ENCODE peak calls at places on chromosomes 11 and 22, in nine cellular contexts. One of them, this sample, is unnamed.

GRCh38 chr11:61004841-61005240 is 33.4 kb downstream of the CD6 start:
- DNase-seq in H9: no peak
- DNase-seq in stimulated activated CD8-positive, alpha-beta memory T cell treated with anti-CD3 and anti-CD28 coated beads, Interleukin-4, amount 100 ng/mL, for 1 hour: no peak
- DNase-seq in AG04450: no peak
- DNase-seq in amygdala: no peak
- DNase-seq in COR-L47: no peak
- DNase-seq in left kidney: no peak
- DNase-seq in activated effector memory CD4-positive, alpha-beta T cell treated with anti-CD3 and anti-CD28 coated beads, Interleukin-2, amount 50 U/mL, for 16 hours: peak
- DNase-seq in endothelial cell: no peak
- DNase-seq in this sample: no peak

GRCh38 chr22:20777420-20778177 is 3.7 kb downstream of the SERPIND1 start:
- DNase-seq in H9: no peak
- DNase-seq in stimulated activated CD8-positive, alpha-beta memory T cell treated with anti-CD3 and anti-CD28 coated beads, Interleukin-4, amount 100 ng/mL, for 1 hour: no peak
- DNase-seq in AG04450: peak
- DNase-seq in amygdala: no peak
- DNase-seq in COR-L47: peak
- DNase-seq in left kidney: no peak
- DNase-seq in activated effector memory CD4-positive, alpha-beta T cell treated with anti-CD3 and anti-CD28 coated beads, Interleukin-2, amount 50 U/mL, for 16 hours: no peak
- DNase-seq in endothelial cell: no peak
- DNase-seq in this sample: no peak

GRCh38 chr22:27212617-27213177 is 555.3 kb downstream of the MIAT start:
- DNase-seq in H9: no peak
- DNase-seq in stimulated activated CD8-positive, alpha-beta memory T cell treated with anti-CD3 and anti-CD28 coated beads, Interleukin-4, amount 100 ng/mL, for 1 hour: no peak
- DNase-seq in AG04450: peak
- DNase-seq in amygdala: no peak
- DNase-seq in COR-L47: no peak
- DNase-seq in left kidney: peak
- DNase-seq in activated effector memory CD4-positive, alpha-beta T cell treated with anti-CD3 and anti-CD28 coated beads, Interleukin-2, amount 50 U/mL, for 16 hours: no peak
- DNase-seq in endothelial cell: peak
- DNase-seq in this sample: no peak

GRCh38 chr11:117976445-117976844 is 9.7 kb upstream of the IL10RA start:
- DNase-seq in H9: no peak
- DNase-seq in stimulated activated CD8-positive, alpha-beta memory T cell treated with anti-CD3 and anti-CD28 coated beads, Interleukin-4, amount 100 ng/mL, for 1 hour: no peak
- DNase-seq in AG04450: no peak
- DNase-seq in amygdala: no peak
- DNase-seq in COR-L47: no peak
- DNase-seq in left kidney: no peak
- DNase-seq in activated effector memory CD4-positive, alpha-beta T cell treated with anti-CD3 and anti-CD28 coated beads, Interleukin-2, amount 50 U/mL, for 16 hours: no peak
- DNase-seq in endothelial cell: no peak
- DNase-seq in this sample: no peak

GRCh38 chr11:74033046-74033445 is 24.2 kb upstream of the UCP3 start:
- DNase-seq in H9: no peak
- DNase-seq in stimulated activated CD8-positive, alpha-beta memory T cell treated with anti-CD3 and anti-CD28 coated beads, Interleukin-4, amount 100 ng/mL, for 1 hour: no peak
- DNase-seq in AG04450: no peak
- DNase-seq in amygdala: no peak
- DNase-seq in COR-L47: no peak
- DNase-seq in left kidney: no peak
- DNase-seq in activated effector memory CD4-positive, alpha-beta T cell treated with anti-CD3 and anti-CD28 coated beads, Interleukin-2, amount 50 U/mL, for 16 hours: no peak
- DNase-seq in endothelial cell: no peak
- DNase-seq in this sample: no peak

GRCh38 chr22:30876925-30877553 is 91.5 kb downstream of the MORC2 start:
- DNase-seq in H9: no peak
- DNase-seq in stimulated activated CD8-positive, alpha-beta memory T cell treated with anti-CD3 and anti-CD28 coated beads, Interleukin-4, amount 100 ng/mL, for 1 hour: no peak
- DNase-seq in AG04450: no peak
- DNase-seq in amygdala: peak
- DNase-seq in COR-L47: peak
- DNase-seq in left kidney: peak
- DNase-seq in activated effector memory CD4-positive, alpha-beta T cell treated with anti-CD3 and anti-CD28 coated beads, Interleukin-2, amount 50 U/mL, for 16 hours: no peak
- DNase-seq in endothelial cell: no peak
- DNase-seq in this sample: no peak

GRCh38 chr11:109894242-109894641 is 198.9 kb upstream of the ZC3H12C start:
- DNase-seq in H9: no peak
- DNase-seq in stimulated activated CD8-positive, alpha-beta memory T cell treated with anti-CD3 and anti-CD28 coated beads, Interleukin-4, amount 100 ng/mL, for 1 hour: no peak
- DNase-seq in AG04450: no peak
- DNase-seq in amygdala: no peak
- DNase-seq in COR-L47: no peak
- DNase-seq in left kidney: peak
- DNase-seq in activated effector memory CD4-positive, alpha-beta T cell treated with anti-CD3 and anti-CD28 coated beads, Interleukin-2, amount 50 U/mL, for 16 hours: no peak
- DNase-seq in endothelial cell: no peak
- DNase-seq in this sample: no peak

GRCh38 chr11:100562102-100562501 is 125.0 kb upstream of the ARHGAP42 start:
- DNase-seq in H9: no peak
- DNase-seq in stimulated activated CD8-positive, alpha-beta memory T cell treated with anti-CD3 and anti-CD28 coated beads, Interleukin-4, amount 100 ng/mL, for 1 hour: no peak
- DNase-seq in AG04450: peak
- DNase-seq in amygdala: no peak
- DNase-seq in COR-L47: no peak
- DNase-seq in left kidney: peak
- DNase-seq in activated effector memory CD4-positive, alpha-beta T cell treated with anti-CD3 and anti-CD28 coated beads, Interleukin-2, amount 50 U/mL, for 16 hours: no peak
- DNase-seq in endothelial cell: no peak
- DNase-seq in this sample: no peak

GRCh38 chr11:70501933-70502540 is 103.7 kb downstream of the CTTN start:
- DNase-seq in H9: no peak
- DNase-seq in stimulated activated CD8-positive, alpha-beta memory T cell treated with anti-CD3 and anti-CD28 coated beads, Interleukin-4, amount 100 ng/mL, for 1 hour: no peak
- DNase-seq in AG04450: no peak
- DNase-seq in amygdala: no peak
- DNase-seq in COR-L47: no peak
- DNase-seq in left kidney: no peak
- DNase-seq in activated effector memory CD4-positive, alpha-beta T cell treated with anti-CD3 and anti-CD28 coated beads, Interleukin-2, amount 50 U/mL, for 16 hours: no peak
- DNase-seq in endothelial cell: no peak
- DNase-seq in this sample: no peak

GRCh38 chr11:57475671-57476222 is 15.4 kb downstream of the RTN4RL2 start:
- DNase-seq in H9: no peak
- DNase-seq in stimulated activated CD8-positive, alpha-beta memory T cell treated with anti-CD3 and anti-CD28 coated beads, Interleukin-4, amount 100 ng/mL, for 1 hour: no peak
- DNase-seq in AG04450: no peak
- DNase-seq in amygdala: no peak
- DNase-seq in COR-L47: no peak
- DNase-seq in left kidney: no peak
- DNase-seq in activated effector memory CD4-positive, alpha-beta T cell treated with anti-CD3 and anti-CD28 coated beads, Interleukin-2, amount 50 U/mL, for 16 hours: no peak
- DNase-seq in endothelial cell: no peak
- DNase-seq in this sample: no peak

GRCh38 chr11:67615455-67616430 is 9.0 kb downstream of the NDUFV1 start:
- DNase-seq in H9: peak
- DNase-seq in stimulated activated CD8-positive, alpha-beta memory T cell treated with anti-CD3 and anti-CD28 coated beads, Interleukin-4, amount 100 ng/mL, for 1 hour: no peak
- DNase-seq in AG04450: no peak
- DNase-seq in amygdala: no peak
- DNase-seq in COR-L47: no peak
- DNase-seq in left kidney: peak
- DNase-seq in activated effector memory CD4-positive, alpha-beta T cell treated with anti-CD3 and anti-CD28 coated beads, Interleukin-2, amount 50 U/mL, for 16 hours: peak
- DNase-seq in endothelial cell: peak
- DNase-seq in this sample: no peak

GRCh38 chr22:45785458-45785857 is 113.8 kb downstream of the ATXN10 start:
- DNase-seq in H9: no peak
- DNase-seq in stimulated activated CD8-positive, alpha-beta memory T cell treated with anti-CD3 and anti-CD28 coated beads, Interleukin-4, amount 100 ng/mL, for 1 hour: no peak
- DNase-seq in AG04450: no peak
- DNase-seq in amygdala: no peak
- DNase-seq in COR-L47: no peak
- DNase-seq in left kidney: no peak
- DNase-seq in activated effector memory CD4-positive, alpha-beta T cell treated with anti-CD3 and anti-CD28 coated beads, Interleukin-2, amount 50 U/mL, for 16 hours: no peak
- DNase-seq in endothelial cell: no peak
- DNase-seq in this sample: no peak

GRCh38 chr11:19905280-19905853 is 192.7 kb downstream of the NAV2 start:
- DNase-seq in H9: no peak
- DNase-seq in stimulated activated CD8-positive, alpha-beta memory T cell treated with anti-CD3 and anti-CD28 coated beads, Interleukin-4, amount 100 ng/mL, for 1 hour: no peak
- DNase-seq in AG04450: no peak
- DNase-seq in amygdala: no peak
- DNase-seq in COR-L47: peak
- DNase-seq in left kidney: peak
- DNase-seq in activated effector memory CD4-positive, alpha-beta T cell treated with anti-CD3 and anti-CD28 coated beads, Interleukin-2, amount 50 U/mL, for 16 hours: no peak
- DNase-seq in endothelial cell: no peak
- DNase-seq in this sample: no peak

GRCh38 chr11:65468874-65469333 is 29.9 kb upstream of the MALAT1 start:
- DNase-seq in H9: peak
- DNase-seq in stimulated activated CD8-positive, alpha-beta memory T cell treated with anti-CD3 and anti-CD28 coated beads, Interleukin-4, amount 100 ng/mL, for 1 hour: no peak
- DNase-seq in AG04450: no peak
- DNase-seq in amygdala: no peak
- DNase-seq in COR-L47: peak
- DNase-seq in left kidney: peak
- DNase-seq in activated effector memory CD4-positive, alpha-beta T cell treated with anti-CD3 and anti-CD28 coated beads, Interleukin-2, amount 50 U/mL, for 16 hours: peak
- DNase-seq in endothelial cell: peak
- DNase-seq in this sample: no peak

GRCh38 chr22:26428515-26429457 is at the start of gene ASPHD2:
- DNase-seq in H9: peak
- DNase-seq in stimulated activated CD8-positive, alpha-beta memory T cell treated with anti-CD3 and anti-CD28 coated beads, Interleukin-4, amount 100 ng/mL, for 1 hour: peak
- DNase-seq in AG04450: peak
- DNase-seq in amygdala: no peak
- DNase-seq in COR-L47: peak
- DNase-seq in left kidney: peak
- DNase-seq in activated effector memory CD4-positive, alpha-beta T cell treated with anti-CD3 and anti-CD28 coated beads, Interleukin-2, amount 50 U/mL, for 16 hours: peak
- DNase-seq in endothelial cell: peak
- DNase-seq in this sample: no peak

GRCh38 chr11:117016246-117016645 is 82.0 kb downstream of the SIK3 start:
- DNase-seq in H9: no peak
- DNase-seq in stimulated activated CD8-positive, alpha-beta memory T cell treated with anti-CD3 and anti-CD28 coated beads, Interleukin-4, amount 100 ng/mL, for 1 hour: no peak
- DNase-seq in AG04450: no peak
- DNase-seq in amygdala: no peak
- DNase-seq in COR-L47: no peak
- DNase-seq in left kidney: no peak
- DNase-seq in activated effector memory CD4-positive, alpha-beta T cell treated with anti-CD3 and anti-CD28 coated beads, Interleukin-2, amount 50 U/mL, for 16 hours: no peak
- DNase-seq in endothelial cell: no peak
- DNase-seq in this sample: no peak

GRCh38 chr11:27555264-27555663 is 48.7 kb upstream of the LIN7C start:
- DNase-seq in H9: no peak
- DNase-seq in stimulated activated CD8-positive, alpha-beta memory T cell treated with anti-CD3 and anti-CD28 coated beads, Interleukin-4, amount 100 ng/mL, for 1 hour: no peak
- DNase-seq in AG04450: no peak
- DNase-seq in amygdala: no peak
- DNase-seq in COR-L47: no peak
- DNase-seq in left kidney: no peak
- DNase-seq in activated effector memory CD4-positive, alpha-beta T cell treated with anti-CD3 and anti-CD28 coated beads, Interleukin-2, amount 50 U/mL, for 16 hours: no peak
- DNase-seq in endothelial cell: no peak
- DNase-seq in this sample: no peak

GRCh38 chr22:43889366-43890253 is 2.2 kb downstream of the PNPLA5 start:
- DNase-seq in H9: no peak
- DNase-seq in stimulated activated CD8-positive, alpha-beta memory T cell treated with anti-CD3 and anti-CD28 coated beads, Interleukin-4, amount 100 ng/mL, for 1 hour: no peak
- DNase-seq in AG04450: no peak
- DNase-seq in amygdala: no peak
- DNase-seq in COR-L47: no peak
- DNase-seq in left kidney: no peak
- DNase-seq in activated effector memory CD4-positive, alpha-beta T cell treated with anti-CD3 and anti-CD28 coated beads, Interleukin-2, amount 50 U/mL, for 16 hours: no peak
- DNase-seq in endothelial cell: no peak
- DNase-seq in this sample: no peak

GRCh38 chr11:101738494-101738893 is 154.7 kb upstream of the TRPC6 start:
- DNase-seq in H9: no peak
- DNase-seq in stimulated activated CD8-positive, alpha-beta memory T cell treated with anti-CD3 and anti-CD28 coated beads, Interleukin-4, amount 100 ng/mL, for 1 hour: no peak
- DNase-seq in AG04450: no peak
- DNase-seq in amygdala: no peak
- DNase-seq in COR-L47: peak
- DNase-seq in left kidney: no peak
- DNase-seq in activated effector memory CD4-positive, alpha-beta T cell treated with anti-CD3 and anti-CD28 coated beads, Interleukin-2, amount 50 U/mL, for 16 hours: no peak
- DNase-seq in endothelial cell: no peak
- DNase-seq in this sample: no peak

GRCh38 chr11:8239056-8239455 is 24.6 kb downstream of the LMO1 start:
- DNase-seq in H9: no peak
- DNase-seq in stimulated activated CD8-positive, alpha-beta memory T cell treated with anti-CD3 and anti-CD28 coated beads, Interleukin-4, amount 100 ng/mL, for 1 hour: no peak
- DNase-seq in AG04450: no peak
- DNase-seq in amygdala: no peak
- DNase-seq in COR-L47: no peak
- DNase-seq in left kidney: no peak
- DNase-seq in activated effector memory CD4-positive, alpha-beta T cell treated with anti-CD3 and anti-CD28 coated beads, Interleukin-2, amount 50 U/mL, for 16 hours: no peak
- DNase-seq in endothelial cell: no peak
- DNase-seq in this sample: no peak

GRCh38 chr11:128616158-128616557 is 28.8 kb upstream of the ETS1 start:
- DNase-seq in H9: no peak
- DNase-seq in stimulated activated CD8-positive, alpha-beta memory T cell treated with anti-CD3 and anti-CD28 coated beads, Interleukin-4, amount 100 ng/mL, for 1 hour: no peak
- DNase-seq in AG04450: no peak
- DNase-seq in amygdala: no peak
- DNase-seq in COR-L47: no peak
- DNase-seq in left kidney: no peak
- DNase-seq in activated effector memory CD4-positive, alpha-beta T cell treated with anti-CD3 and anti-CD28 coated beads, Interleukin-2, amount 50 U/mL, for 16 hours: no peak
- DNase-seq in endothelial cell: peak
- DNase-seq in this sample: no peak

GRCh38 chr11:1198766-1199688 is 23.8 kb upstream of the MUC5B start:
- DNase-seq in H9: peak
- DNase-seq in stimulated activated CD8-positive, alpha-beta memory T cell treated with anti-CD3 and anti-CD28 coated beads, Interleukin-4, amount 100 ng/mL, for 1 hour: no peak
- DNase-seq in AG04450: no peak
- DNase-seq in amygdala: no peak
- DNase-seq in COR-L47: no peak
- DNase-seq in left kidney: no peak
- DNase-seq in activated effector memory CD4-positive, alpha-beta T cell treated with anti-CD3 and anti-CD28 coated beads, Interleukin-2, amount 50 U/mL, for 16 hours: peak
- DNase-seq in endothelial cell: no peak
- DNase-seq in this sample: no peak

GRCh38 chr22:36291831-36292740 is 39.2 kb downstream of the APOL1 start:
- DNase-seq in H9: no peak
- DNase-seq in stimulated activated CD8-positive, alpha-beta memory T cell treated with anti-CD3 and anti-CD28 coated beads, Interleukin-4, amount 100 ng/mL, for 1 hour: no peak
- DNase-seq in AG04450: no peak
- DNase-seq in amygdala: no peak
- DNase-seq in COR-L47: no peak
- DNase-seq in left kidney: no peak
- DNase-seq in activated effector memory CD4-positive, alpha-beta T cell treated with anti-CD3 and anti-CD28 coated beads, Interleukin-2, amount 50 U/mL, for 16 hours: no peak
- DNase-seq in endothelial cell: no peak
- DNase-seq in this sample: no peak

GRCh38 chr11:69213964-69214363 is 58.2 kb downstream of the SMIM38 start:
- DNase-seq in H9: no peak
- DNase-seq in stimulated activated CD8-positive, alpha-beta memory T cell treated with anti-CD3 and anti-CD28 coated beads, Interleukin-4, amount 100 ng/mL, for 1 hour: no peak
- DNase-seq in AG04450: no peak
- DNase-seq in amygdala: no peak
- DNase-seq in COR-L47: no peak
- DNase-seq in left kidney: no peak
- DNase-seq in activated effector memory CD4-positive, alpha-beta T cell treated with anti-CD3 and anti-CD28 coated beads, Interleukin-2, amount 50 U/mL, for 16 hours: peak
- DNase-seq in endothelial cell: no peak
- DNase-seq in this sample: no peak

GRCh38 chr11:104534268-104534667 is 364.0 kb downstream of the CASP12 start:
- DNase-seq in H9: no peak
- DNase-seq in stimulated activated CD8-positive, alpha-beta memory T cell treated with anti-CD3 and anti-CD28 coated beads, Interleukin-4, amount 100 ng/mL, for 1 hour: no peak
- DNase-seq in AG04450: peak
- DNase-seq in amygdala: no peak
- DNase-seq in COR-L47: no peak
- DNase-seq in left kidney: no peak
- DNase-seq in activated effector memory CD4-positive, alpha-beta T cell treated with anti-CD3 and anti-CD28 coated beads, Interleukin-2, amount 50 U/mL, for 16 hours: no peak
- DNase-seq in endothelial cell: no peak
- DNase-seq in this sample: no peak

GRCh38 chr11:9144828-9145227 is 53.4 kb upstream of the SCUBE2 start:
- DNase-seq in H9: no peak
- DNase-seq in stimulated activated CD8-positive, alpha-beta memory T cell treated with anti-CD3 and anti-CD28 coated beads, Interleukin-4, amount 100 ng/mL, for 1 hour: no peak
- DNase-seq in AG04450: no peak
- DNase-seq in amygdala: no peak
- DNase-seq in COR-L47: no peak
- DNase-seq in left kidney: no peak
- DNase-seq in activated effector memory CD4-positive, alpha-beta T cell treated with anti-CD3 and anti-CD28 coated beads, Interleukin-2, amount 50 U/mL, for 16 hours: no peak
- DNase-seq in endothelial cell: no peak
- DNase-seq in this sample: no peak

GRCh38 chr22:50304528-50305392 is 2.7 kb downstream of the PLXNB2 start:
- DNase-seq in H9: no peak
- DNase-seq in stimulated activated CD8-positive, alpha-beta memory T cell treated with anti-CD3 and anti-CD28 coated beads, Interleukin-4, amount 100 ng/mL, for 1 hour: no peak
- DNase-seq in AG04450: no peak
- DNase-seq in amygdala: no peak
- DNase-seq in COR-L47: no peak
- DNase-seq in left kidney: no peak
- DNase-seq in activated effector memory CD4-positive, alpha-beta T cell treated with anti-CD3 and anti-CD28 coated beads, Interleukin-2, amount 50 U/mL, for 16 hours: no peak
- DNase-seq in endothelial cell: no peak
- DNase-seq in this sample: no peak

GRCh38 chr22:38412435-38413084 is 42.4 kb downstream of the KCNJ4 start:
- DNase-seq in H9: peak
- DNase-seq in stimulated activated CD8-positive, alpha-beta memory T cell treated with anti-CD3 and anti-CD28 coated beads, Interleukin-4, amount 100 ng/mL, for 1 hour: no peak
- DNase-seq in AG04450: no peak
- DNase-seq in amygdala: no peak
- DNase-seq in COR-L47: no peak
- DNase-seq in left kidney: peak
- DNase-seq in activated effector memory CD4-positive, alpha-beta T cell treated with anti-CD3 and anti-CD28 coated beads, Interleukin-2, amount 50 U/mL, for 16 hours: peak
- DNase-seq in endothelial cell: no peak
- DNase-seq in this sample: no peak

GRCh38 chr22:27383896-27384295 is 417.7 kb downstream of the MN1 start:
- DNase-seq in H9: no peak
- DNase-seq in stimulated activated CD8-positive, alpha-beta memory T cell treated with anti-CD3 and anti-CD28 coated beads, Interleukin-4, amount 100 ng/mL, for 1 hour: no peak
- DNase-seq in AG04450: no peak
- DNase-seq in amygdala: no peak
- DNase-seq in COR-L47: no peak
- DNase-seq in left kidney: no peak
- DNase-seq in activated effector memory CD4-positive, alpha-beta T cell treated with anti-CD3 and anti-CD28 coated beads, Interleukin-2, amount 50 U/mL, for 16 hours: no peak
- DNase-seq in endothelial cell: no peak
- DNase-seq in this sample: no peak

GRCh38 chr11:118882489-118882888 is 1.2 kb upstream of the CXCR5 start:
- DNase-seq in H9: no peak
- DNase-seq in stimulated activated CD8-positive, alpha-beta memory T cell treated with anti-CD3 and anti-CD28 coated beads, Interleukin-4, amount 100 ng/mL, for 1 hour: no peak
- DNase-seq in AG04450: no peak
- DNase-seq in amygdala: no peak
- DNase-seq in COR-L47: no peak
- DNase-seq in left kidney: no peak
- DNase-seq in activated effector memory CD4-positive, alpha-beta T cell treated with anti-CD3 and anti-CD28 coated beads, Interleukin-2, amount 50 U/mL, for 16 hours: no peak
- DNase-seq in endothelial cell: no peak
- DNase-seq in this sample: no peak

GRCh38 chr11:36213050-36213840 is 76.0 kb downstream of the COMMD9 start:
- DNase-seq in H9: no peak
- DNase-seq in stimulated activated CD8-positive, alpha-beta memory T cell treated with anti-CD3 and anti-CD28 coated beads, Interleukin-4, amount 100 ng/mL, for 1 hour: no peak
- DNase-seq in AG04450: no peak
- DNase-seq in amygdala: no peak
- DNase-seq in COR-L47: peak
- DNase-seq in left kidney: peak
- DNase-seq in activated effector memory CD4-positive, alpha-beta T cell treated with anti-CD3 and anti-CD28 coated beads, Interleukin-2, amount 50 U/mL, for 16 hours: no peak
- DNase-seq in endothelial cell: no peak
- DNase-seq in this sample: no peak

This sample was measured in HS-27A.